ENCODE peak calls at places on chromosomes 12 and 14, in four cellular contexts. U is activated CD8-positive, alpha-beta memory T cell treated with anti-CD3 and anti-CD28 coated beads for 4 hours; J is B cell; F is stimulated activated CD4-positive, alpha-beta T cell treated with anti-CD3 and anti-CD28 coated beads, Interleukin-12 subunit alpha, Interleukin-12 subunit beta, amount 100 ng/mL, for 24 hours. A is an unnamed sample.

GRCh38 chr12:52029686-52030085 is 21.6 kb upstream of the NR4A1 start:
- DNase-seq in J (no peak), U (no peak), F (no peak), A (no peak)

GRCh38 chr14:95495538-95496025 is 20.9 kb downstream of the SYNE3 start:
- DNase-seq in F (no peak), J (peak), U (no peak), A (no peak)

GRCh38 chr14:57634335-57634734 is 140.7 kb upstream of the CCDC198 start:
- DNase-seq in U (no peak), J (no peak), F (no peak), A (no peak)

GRCh38 chr12:51759175-51759574 is 89.3 kb downstream of the FIGNL2 start:
- DNase-seq in J (no peak), U (no peak), F (no peak), A (no peak)

GRCh38 chr14:86938356-86938755 is 1054.6 kb downstream of the GALC start:
- DNase-seq in F (no peak), J (no peak), U (no peak), A (no peak)

GRCh38 chr14:51774209-51774608 is 86.2 kb upstream of the GNG2 start:
- DNase-seq in U (no peak), F (no peak), J (no peak), A (no peak)

GRCh38 chr12:109308534-109309440 is at the start of gene FOXN4:
- DNase-seq in J (no peak), U (no peak), F (no peak), A (no peak)

GRCh38 chr14:104290058-104290667 is 151.8 kb downstream of the KIF26A start:
- DNase-seq in U (no peak), J (no peak), F (no peak), A (no peak)

GRCh38 chr12:42648061-42648460 is 58.5 kb upstream of the PRICKLE1 start:
- DNase-seq in F (no peak), U (no peak), J (no peak), A (no peak)

GRCh38 chr12:27967551-27968054 is 4.9 kb downstream of the PTHLH start:
- DNase-seq in J (no peak), U (no peak), F (no peak), A (no peak)

GRCh38 chr12:71063087-71063486 is 94.7 kb downstream of the TSPAN8 start:
- DNase-seq in U (no peak), J (no peak), F (no peak), A (no peak)

GRCh38 chr14:55411426-55412389 is at the start of gene ATG14:
- DNase-seq in U (peak), F (peak), J (peak), A (peak)

GRCh38 chr12:113301811-113302210 is 33.1 kb downstream of the SLC8B1 start:
- DNase-seq in F (no peak), J (no peak), U (no peak), A (no peak)

GRCh38 chr12:26523708-26524150 is 309.3 kb downstream of the ITPR2 start:
- DNase-seq in U (no peak), F (no peak), J (no peak), A (no peak)

GRCh38 chr14:64704145-64704742 is at the start of gene PLEKHG3:
- DNase-seq in F (no peak), J (peak), U (no peak), A (no peak)

GRCh38 chr12:40138526-40138925 is 32.6 kb upstream of the SLC2A13 start:
- DNase-seq in U (no peak), F (no peak), J (no peak), A (no peak)

GRCh38 chr12:55499810-55500252 is 7.7 kb downstream of the OR6C68 start:
- DNase-seq in U (no peak), F (no peak), J (no peak), A (no peak)

GRCh38 chr14:34098045-34098984 is 147.4 kb upstream of the EGLN3 start:
- DNase-seq in U (no peak), J (no peak), F (no peak), A (peak)

GRCh38 chr12:132724506-132725220 is 14.0 kb downstream of the PGAM5 start:
- DNase-seq in F (no peak), J (no peak), U (no peak), A (no peak)

GRCh38 chr12:98259667-98260066 is 255.7 kb upstream of the TMPO start:
- DNase-seq in J (no peak), F (no peak), U (no peak), A (no peak)

GRCh38 chr14:87935081-87935828 is 57.7 kb downstream of the GALC start:
- DNase-seq in J (no peak), U (no peak), F (no peak), A (no peak)

GRCh38 chr12:71858848-71859247 is 19.3 kb downstream of the TBC1D15 start:
- DNase-seq in J (no peak), F (no peak), U (no peak), A (no peak)

GRCh38 chr12:123151679-123152454 is 977 bp upstream of the PITPNM2 start:
- DNase-seq in J (no peak), U (no peak), F (no peak), A (no peak)

GRCh38 chr14:105412768-105413541 is 6.7 kb upstream of the MTA1 start:
- DNase-seq in U (no peak), F (no peak), J (no peak), A (no peak)

GRCh38 chr12:13942826-13943225 is 38.6 kb downstream of the GRIN2B start:
- DNase-seq in F (no peak), U (no peak), J (no peak), A (no peak)

GRCh38 chr14:35332517-35333346 is 40.5 kb downstream of the PSMA6 start:
- DNase-seq in F (peak), J (no peak), U (no peak), A (no peak)

GRCh38 chr14:65359503-65359902 is 53.0 kb upstream of the FUT8 start:
- DNase-seq in U (no peak), J (no peak), F (no peak), A (peak)

GRCh38 chr12:53096089-53096741 is 1.3 kb upstream of the IGFBP6 start:
- DNase-seq in U (no peak), F (no peak), J (no peak), A (no peak)

GRCh38 chr14:75323571-75323970 is 44.9 kb downstream of the FOS start:
- DNase-seq in F (no peak), J (no peak), U (no peak), A (no peak)

A was measured in HCT116.